ENCODE peak calls at places on chromosomes 6 and 20, in nine cellular contexts. U is NCI-H1105; G is memory B cell; W is LHCN-M2; Z is NCI-H774; L is activated CD4-positive, alpha-beta T cell treated with anti-CD3 and anti-CD28 coated beads, Interleukin-2, amount 10 ng/mL, durations not matched to agents 7 days and 5 days; N is left lung; M is brain microvascular endothelial cell; H is endothelial cell. S is an unnamed sample.

GRCh38 chr20:42254673-42255072 is 636.5 kb upstream of the CHD6 start:
- DNase-seq in M (no peak), N (no peak), W (no peak), G (no peak), Z (no peak), U (no peak), H (no peak), L (no peak), S (no peak)

GRCh38 chr20:13840093-13840465 is 55.3 kb downstream of the NDUFAF5 start:
- DNase-seq in Z (no peak), N (no peak), M (no peak), H (no peak), G (no peak), U (no peak), W (no peak), L (no peak), S (no peak)

GRCh38 chr6:137717074-137718073 is 149.7 kb upstream of the TNFAIP3 start:
- DNase-seq in L (peak; percentile 87), Z (peak; percentile 86), N (no peak), W (peak; percentile 72), M (no peak), G (no peak), H (no peak), U (no peak), S (peak; percentile 22)

GRCh38 chr6:11366183-11366933 is 133.9 kb upstream of the NEDD9 start:
- DNase-seq in G (no peak), H (no peak), U (no peak), Z (no peak), W (no peak), M (no peak), L (peak; percentile 55), N (no peak), S (no peak)

GRCh38 chr6:152309648-152310047 is 327.5 kb downstream of the SYNE1 start:
- DNase-seq in H (no peak), L (peak; percentile 82), N (no peak), G (no peak), W (peak; percentile 83), M (no peak), U (no peak), Z (no peak), S (peak; percentile 49)

GRCh38 chr6:142796571-142796970 is 148.4 kb downstream of the HIVEP2 start:
- DNase-seq in L (no peak), W (peak; percentile 51), M (peak; percentile 43), H (no peak), U (peak; percentile 33), G (no peak), Z (no peak), N (no peak), S (no peak)

GRCh38 chr6:79586548-79586947 is 44.6 kb upstream of the SH3BGRL2 start:
- DNase-seq in Z (no peak), M (peak; percentile 47), H (peak; percentile 7), G (no peak), W (peak; percentile 40), U (no peak), L (no peak), N (no peak), S (peak; percentile 71)

GRCh38 chr6:33547499-33547898 is 32.6 kb downstream of the BAK1 start:
- DNase-seq in N (no peak), W (no peak), G (no peak), Z (no peak), L (no peak), H (no peak), M (no peak), U (no peak), S (no peak)

GRCh38 chr6:85579581-85579980 is 14.1 kb downstream of the SNX14 start:
- DNase-seq in Z (no peak), G (no peak), N (no peak), L (no peak), W (no peak), U (no peak), H (no peak), M (no peak), S (no peak)

GRCh38 chr6:73888050-73888449 is 192.0 kb downstream of the CD109 start:
- DNase-seq in L (no peak), G (no peak), U (no peak), N (no peak), W (no peak), M (no peak), Z (no peak), H (no peak), S (no peak)

GRCh38 chr6:48147101-48147500 is 36.1 kb upstream of the PTCHD4 start:
- DNase-seq in N (no peak), G (no peak), L (no peak), W (no peak), H (no peak), M (no peak), Z (no peak), U (no peak), S (no peak)

GRCh38 chr20:2509794-2510193 is 1.1 kb upstream of the ZNF343 start:
- DNase-seq in G (no peak), W (no peak), L (no peak), Z (no peak), N (no peak), U (no peak), H (no peak), M (no peak), S (no peak)

GRCh38 chr6:100657678-100658330 is 193.1 kb upstream of the SIM1 start:
- DNase-seq in W (peak; percentile 45), Z (peak; percentile 93), U (peak; percentile 26), L (no peak), M (no peak), H (no peak), N (no peak), G (no peak), S (peak; percentile 76)

GRCh38 chr20:58790440-58790839 is 60.3 kb downstream of the GNAS-AS1 start:
- DNase-seq in W (peak; percentile 53), M (no peak), H (no peak), L (no peak), U (no peak), G (no peak), Z (no peak), N (no peak), S (no peak)

GRCh38 chr20:33602826-33603590 is 59.1 kb upstream of the C20orf144 start:
- DNase-seq in L (no peak), H (no peak), M (no peak), U (no peak), Z (no peak), N (no peak), W (peak; percentile 11), G (no peak), S (no peak)

GRCh38 chr6:80319286-80319685 is 212.8 kb downstream of the BCKDHB start:
- DNase-seq in Z (no peak), W (peak; percentile 32), N (no peak), U (no peak), L (no peak), M (no peak), H (no peak), G (no peak), S (peak; percentile 14)

GRCh38 chr6:20806669-20807068 is 272.4 kb downstream of the CDKAL1 start:
- DNase-seq in M (no peak), W (no peak), Z (no peak), H (no peak), G (no peak), L (no peak), U (no peak), N (no peak), S (no peak)

S was measured in RKO.